ENCODE peak calls at places on chromosomes 5 and 9, in eight cellular contexts. One of them, this sample, is unnamed.

GRCh38 chr5:34621280-34622045 is 34.7 kb upstream of the RAI14 start:
- DNase-seq in Peyer's patch: no peak
- DNase-seq in GM12878: no peak
- DNase-seq in fibroblast of lung: no peak
- DNase-seq in IMR-90: peak; percentile 61
- DNase-seq in neural progenitor cell: no peak
- DNase-seq in kidney epithelial cell: no peak
- DNase-seq in lung: no peak
- DNase-seq in this sample: peak; percentile 23

GRCh38 chr9:12934515-12935301 is 159.9 kb downstream of the LURAP1L start:
- DNase-seq in Peyer's patch: no peak
- DNase-seq in GM12878: no peak
- DNase-seq in fibroblast of lung: no peak
- DNase-seq in IMR-90: no peak
- DNase-seq in neural progenitor cell: no peak
- DNase-seq in kidney epithelial cell: no peak
- DNase-seq in lung: no peak
- DNase-seq in this sample: no peak

GRCh38 chr9:127866535-127866934 is 10.9 kb downstream of the AK1 start:
- DNase-seq in Peyer's patch: peak; percentile 67
- DNase-seq in GM12878: no peak
- DNase-seq in fibroblast of lung: no peak
- DNase-seq in IMR-90: no peak
- DNase-seq in neural progenitor cell: no peak
- DNase-seq in kidney epithelial cell: no peak
- DNase-seq in lung: no peak
- DNase-seq in this sample: no peak

GRCh38 chr5:92644271-92644886 is 936.6 kb downstream of the NR2F1-AS1 start:
- DNase-seq in Peyer's patch: no peak
- DNase-seq in GM12878: no peak
- DNase-seq in fibroblast of lung: no peak
- DNase-seq in IMR-90: no peak
- DNase-seq in neural progenitor cell: peak; percentile 21
- DNase-seq in kidney epithelial cell: no peak
- DNase-seq in lung: no peak
- DNase-seq in this sample: no peak

GRCh38 chr9:27535701-27536118 is 6.1 kb upstream of the MOB3B start:
- DNase-seq in Peyer's patch: no peak
- DNase-seq in GM12878: no peak
- DNase-seq in fibroblast of lung: no peak
- DNase-seq in IMR-90: no peak
- DNase-seq in neural progenitor cell: peak; percentile 57
- DNase-seq in kidney epithelial cell: no peak
- DNase-seq in lung: no peak
- DNase-seq in this sample: no peak

GRCh38 chr5:77620404-77620803 is 18.1 kb downstream of the OTP start:
- DNase-seq in Peyer's patch: no peak
- DNase-seq in GM12878: no peak
- DNase-seq in fibroblast of lung: no peak
- DNase-seq in IMR-90: no peak
- DNase-seq in neural progenitor cell: no peak
- DNase-seq in kidney epithelial cell: no peak
- DNase-seq in lung: no peak
- DNase-seq in this sample: no peak

GRCh38 chr5:112885001-112885400 is 23.9 kb downstream of the SRP19 start:
- DNase-seq in Peyer's patch: no peak
- DNase-seq in GM12878: no peak
- DNase-seq in fibroblast of lung: no peak
- DNase-seq in IMR-90: no peak
- DNase-seq in neural progenitor cell: peak; percentile 11
- DNase-seq in kidney epithelial cell: no peak
- DNase-seq in lung: no peak
- DNase-seq in this sample: no peak

GRCh38 chr9:123268240-123268949 is at the start of gene STRBP:
- DNase-seq in Peyer's patch: peak; percentile 90
- DNase-seq in GM12878: peak; percentile 50
- DNase-seq in fibroblast of lung: peak; percentile 68
- DNase-seq in IMR-90: peak; percentile 61
- DNase-seq in neural progenitor cell: peak; percentile 97
- DNase-seq in kidney epithelial cell: peak; percentile 39
- DNase-seq in lung: peak; percentile 90
- DNase-seq in this sample: peak; percentile 31

GRCh38 chr9:116589392-116590354 is 97.4 kb upstream of the TRIM32 start:
- DNase-seq in Peyer's patch: no peak
- DNase-seq in GM12878: no peak
- DNase-seq in fibroblast of lung: peak; percentile 67
- DNase-seq in IMR-90: peak; percentile 69
- DNase-seq in neural progenitor cell: peak; percentile 65
- DNase-seq in kidney epithelial cell: no peak
- DNase-seq in lung: no peak
- DNase-seq in this sample: no peak
- TF ChIP-seq CTCF in Peyer's patch: no peak
- TF ChIP-seq CTCF in GM12878: peak; percentile 75
- TF ChIP-seq CTCF in fibroblast of lung: peak; percentile 63
- TF ChIP-seq CTCF in IMR-90: peak; percentile 64
- TF ChIP-seq CTCF in neural progenitor cell: peak; percentile 81
- TF ChIP-seq CTCF in kidney epithelial cell: peak; percentile 44
- TF ChIP-seq CTCF in lung: no peak
- TF ChIP-seq CTCF in this sample: peak; percentile 45

GRCh38 chr9:714675-715074 is 126.8 kb upstream of the DMRT1 start:
- DNase-seq in Peyer's patch: no peak
- DNase-seq in GM12878: no peak
- DNase-seq in fibroblast of lung: no peak
- DNase-seq in IMR-90: no peak
- DNase-seq in neural progenitor cell: no peak
- DNase-seq in kidney epithelial cell: no peak
- DNase-seq in lung: no peak
- DNase-seq in this sample: no peak

GRCh38 chr9:713046-713445 is 128.5 kb upstream of the DMRT1 start:
- DNase-seq in Peyer's patch: no peak
- DNase-seq in GM12878: no peak
- DNase-seq in fibroblast of lung: no peak
- DNase-seq in IMR-90: no peak
- DNase-seq in neural progenitor cell: no peak
- DNase-seq in kidney epithelial cell: no peak
- DNase-seq in lung: no peak
- DNase-seq in this sample: no peak

GRCh38 chr9:715743-716400 is 125.6 kb upstream of the DMRT1 start:
- DNase-seq in Peyer's patch: no peak
- DNase-seq in GM12878: no peak
- DNase-seq in fibroblast of lung: peak; percentile 61
- DNase-seq in IMR-90: peak; percentile 68
- DNase-seq in neural progenitor cell: no peak
- DNase-seq in kidney epithelial cell: no peak
- DNase-seq in lung: no peak
- DNase-seq in this sample: no peak

GRCh38 chr9:717722-718121 is 123.8 kb upstream of the DMRT1 start:
- DNase-seq in Peyer's patch: no peak
- DNase-seq in GM12878: no peak
- DNase-seq in fibroblast of lung: no peak
- DNase-seq in IMR-90: no peak
- DNase-seq in neural progenitor cell: no peak
- DNase-seq in kidney epithelial cell: no peak
- DNase-seq in lung: no peak
- DNase-seq in this sample: no peak

DNA sequence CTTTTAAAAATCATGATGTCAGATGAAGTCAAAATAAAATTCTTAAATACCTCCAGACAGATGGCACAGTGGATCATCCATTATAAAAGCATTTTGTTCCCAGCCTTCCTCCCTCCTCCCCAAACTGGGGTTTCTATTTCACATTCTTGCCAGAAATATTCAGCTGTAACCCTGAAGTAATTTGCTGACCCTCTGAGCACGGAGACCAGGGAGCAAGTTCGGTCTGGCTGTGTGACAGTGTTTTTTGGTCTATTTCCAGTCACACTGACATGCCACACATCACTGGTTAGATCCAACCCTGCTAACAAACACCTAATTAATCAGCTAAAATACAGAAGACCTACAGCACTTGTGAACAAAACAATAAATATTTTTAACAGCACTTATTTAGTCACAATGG is 126.2 kb upstream of the DMRT1 start:
- DNase-seq in Peyer's patch: no peak
- DNase-seq in GM12878: no peak
- DNase-seq in fibroblast of lung: peak; percentile 58
- DNase-seq in IMR-90: no peak
- DNase-seq in neural progenitor cell: no peak
- DNase-seq in kidney epithelial cell: no peak
- DNase-seq in lung: no peak
- DNase-seq in this sample: no peak
- H3K4me3 ChIP-seq in Peyer's patch: no peak overlapping the region
- H3K4me3 ChIP-seq in GM12878: no peak overlapping the region
- H3K4me3 ChIP-seq in fibroblast of lung: no peak overlapping the region
- H3K4me3 ChIP-seq in IMR-90: no peak overlapping the region
- H3K4me3 ChIP-seq in neural progenitor cell: no peak overlapping the region
- H3K4me3 ChIP-seq in kidney epithelial cell: no peak overlapping the region
- H3K4me3 ChIP-seq in lung: no peak overlapping the region
- H3K4me3 ChIP-seq in this sample: no peak overlapping the region

GRCh38 chr9:78439192-78439865 is 142.4 kb downstream of the PSAT1 start:
- DNase-seq in Peyer's patch: peak; percentile 57
- DNase-seq in GM12878: peak; percentile 7
- DNase-seq in fibroblast of lung: peak; percentile 92
- DNase-seq in IMR-90: peak; percentile 89
- DNase-seq in neural progenitor cell: peak; percentile 98
- DNase-seq in kidney epithelial cell: peak; percentile 29
- DNase-seq in lung: peak; percentile 87
- DNase-seq in this sample: peak; percentile 85

GRCh38 chr9:78441822-78442431 is 145.0 kb downstream of the PSAT1 start:
- DNase-seq in Peyer's patch: no peak
- DNase-seq in GM12878: no peak
- DNase-seq in fibroblast of lung: no peak
- DNase-seq in IMR-90: no peak
- DNase-seq in neural progenitor cell: no peak
- DNase-seq in kidney epithelial cell: no peak
- DNase-seq in lung: no peak
- DNase-seq in this sample: no peak

GRCh38 chr9:78441396-78441795 is 144.5 kb downstream of the PSAT1 start:
- DNase-seq in Peyer's patch: no peak
- DNase-seq in GM12878: no peak
- DNase-seq in fibroblast of lung: no peak
- DNase-seq in IMR-90: no peak
- DNase-seq in neural progenitor cell: no peak
- DNase-seq in kidney epithelial cell: no peak
- DNase-seq in lung: no peak
- DNase-seq in this sample: no peak

GRCh38 chr9:78438765-78439164 is 141.8 kb downstream of the PSAT1 start:
- DNase-seq in Peyer's patch: no peak
- DNase-seq in GM12878: no peak
- DNase-seq in fibroblast of lung: no peak
- DNase-seq in IMR-90: no peak
- DNase-seq in neural progenitor cell: peak; percentile 46
- DNase-seq in kidney epithelial cell: no peak
- DNase-seq in lung: no peak
- DNase-seq in this sample: no peak

DNA sequence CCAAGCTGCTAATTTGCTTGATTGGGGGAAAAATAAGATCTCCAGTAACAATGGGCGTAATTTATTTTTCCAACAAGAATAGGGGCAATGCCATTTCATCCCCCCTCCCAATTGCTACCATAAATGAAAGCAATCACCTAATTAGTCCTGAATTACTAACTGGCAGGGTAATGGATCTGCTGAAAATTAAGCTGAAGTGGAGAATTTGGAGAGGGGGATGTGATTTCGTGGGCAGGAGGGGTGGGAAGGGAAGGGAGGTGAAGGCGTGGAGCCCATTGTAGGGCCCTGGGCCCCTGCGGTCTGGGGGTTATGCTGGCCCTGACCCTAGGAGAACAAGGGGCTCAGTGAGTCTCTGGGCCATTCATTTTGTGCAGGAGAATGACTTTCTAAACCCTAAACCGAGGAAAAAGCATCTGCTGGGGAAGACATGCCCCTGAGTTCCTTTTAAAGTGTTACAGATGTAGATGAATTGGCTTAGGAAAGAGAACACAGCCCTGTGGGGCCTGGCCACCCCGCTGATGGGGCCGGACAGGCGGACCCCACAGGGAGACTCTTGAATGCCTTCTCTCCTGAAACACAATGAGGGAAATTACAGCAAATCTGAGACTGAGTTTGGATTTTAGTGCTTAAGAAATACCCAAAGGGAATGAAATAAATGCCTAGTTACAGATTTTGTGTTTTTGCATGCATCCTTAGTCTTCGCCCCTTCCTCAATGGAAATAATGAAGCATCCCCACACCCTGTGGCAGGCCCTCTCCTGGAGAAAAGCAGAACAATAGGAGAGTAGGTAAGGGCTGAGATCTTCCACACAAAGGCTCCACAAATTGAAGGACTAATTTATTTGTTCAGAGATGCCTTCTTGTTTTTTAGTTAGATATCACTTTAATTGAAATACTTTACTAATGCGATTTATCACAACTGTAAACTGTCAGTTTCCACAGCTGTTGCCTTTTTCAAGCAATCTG is 143.2 kb downstream of the PSAT1 start:
- DNase-seq in Peyer's patch: no peak
- DNase-seq in GM12878: no peak
- DNase-seq in fibroblast of lung: no peak
- DNase-seq in IMR-90: no peak
- DNase-seq in neural progenitor cell: peak; percentile 90
- DNase-seq in kidney epithelial cell: no peak
- DNase-seq in lung: no peak
- DNase-seq in this sample: no peak
- TF ChIP-seq CTCF in Peyer's patch: no peak
- TF ChIP-seq CTCF in GM12878: no peak
- TF ChIP-seq CTCF in fibroblast of lung: no peak
- TF ChIP-seq CTCF in IMR-90: no peak
- TF ChIP-seq CTCF in neural progenitor cell: peak; percentile 28
- TF ChIP-seq CTCF in kidney epithelial cell: no peak
- TF ChIP-seq CTCF in lung: no peak
- TF ChIP-seq CTCF in this sample: peak; percentile 22

GRCh38 chr9:134908524-134909364 is 9.0 kb downstream of the FCN1 start:
- DNase-seq in Peyer's patch: no peak
- DNase-seq in GM12878: no peak
- DNase-seq in fibroblast of lung: no peak
- DNase-seq in IMR-90: no peak
- DNase-seq in neural progenitor cell: no peak
- DNase-seq in kidney epithelial cell: no peak
- DNase-seq in lung: no peak
- DNase-seq in this sample: no peak

GRCh38 chr9:134912126-134912840 is 5.4 kb downstream of the FCN1 start:
- DNase-seq in Peyer's patch: no peak
- DNase-seq in GM12878: no peak
- DNase-seq in fibroblast of lung: no peak
- DNase-seq in IMR-90: no peak
- DNase-seq in neural progenitor cell: no peak
- DNase-seq in kidney epithelial cell: no peak
- DNase-seq in lung: no peak
- DNase-seq in this sample: no peak

GRCh38 chr9:134913041-134913712 is 4.5 kb downstream of the FCN1 start:
- DNase-seq in Peyer's patch: no peak
- DNase-seq in GM12878: no peak
- DNase-seq in fibroblast of lung: no peak
- DNase-seq in IMR-90: no peak
- DNase-seq in neural progenitor cell: no peak
- DNase-seq in kidney epithelial cell: no peak
- DNase-seq in lung: no peak
- DNase-seq in this sample: no peak

GRCh38 chr9:134909511-134910105 is 8.1 kb downstream of the FCN1 start:
- DNase-seq in Peyer's patch: no peak
- DNase-seq in GM12878: no peak
- DNase-seq in fibroblast of lung: no peak
- DNase-seq in IMR-90: no peak
- DNase-seq in neural progenitor cell: no peak
- DNase-seq in kidney epithelial cell: no peak
- DNase-seq in lung: no peak
- DNase-seq in this sample: no peak

DNA sequence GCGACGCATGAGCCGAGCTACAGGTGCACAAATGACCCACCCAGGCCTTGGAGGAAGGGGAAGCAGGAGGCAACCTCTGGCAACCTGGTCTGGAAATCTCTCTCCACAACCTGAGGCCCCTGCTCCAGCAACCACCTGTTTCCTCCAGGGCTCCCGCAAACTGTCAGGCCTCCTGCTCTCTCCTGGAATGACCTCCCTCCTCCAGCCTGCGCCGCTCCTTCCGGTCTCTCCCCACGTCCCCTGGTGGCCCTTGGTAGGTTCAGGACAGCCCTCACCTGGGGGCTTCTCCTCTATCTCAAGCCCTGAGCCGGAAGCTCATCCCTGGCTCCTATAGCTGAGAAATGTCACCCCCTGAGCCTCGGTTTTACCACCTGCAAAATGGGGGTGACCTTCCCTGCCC is 7.6 kb downstream of the FCN1 start:
- DNase-seq in Peyer's patch: no peak
- DNase-seq in GM12878: no peak
- DNase-seq in fibroblast of lung: no peak
- DNase-seq in IMR-90: no peak
- DNase-seq in neural progenitor cell: no peak
- DNase-seq in kidney epithelial cell: no peak
- DNase-seq in lung: no peak
- DNase-seq in this sample: no peak
- H3K4me3 ChIP-seq in Peyer's patch: no peak overlapping the region
- H3K4me3 ChIP-seq in GM12878: no peak overlapping the region
- H3K4me3 ChIP-seq in fibroblast of lung: no peak overlapping the region
- H3K4me3 ChIP-seq in IMR-90: no peak overlapping the region
- H3K4me3 ChIP-seq in neural progenitor cell: no peak overlapping the region
- H3K4me3 ChIP-seq in kidney epithelial cell: no peak overlapping the region
- H3K4me3 ChIP-seq in lung: no peak overlapping the region
- H3K4me3 ChIP-seq in this sample: no peak overlapping the region